ENCODE peak calls at places on chromosomes 3 and 15, in eight cellular contexts. W is dorsolateral prefrontal cortex, E is cardiac muscle cell, I is left lung, T is thoracic aorta, X is choroid plexus epithelial cell, R is psoas muscle, V is lung. S is an unnamed sample.

GRCh38 chr15:61151791-61152190 is 77.3 kb downstream of the RORA start:
- DNase-seq in W (peak), E (no peak), I (no peak), T (no peak), X (no peak), R (no peak), V (no peak), S (no peak)

GRCh38 chr3:10511809-10512494 is 6.6 kb upstream of the ATP2B2 start:
- DNase-seq in W (no peak), E (peak), I (no peak), T (no peak), X (peak), R (no peak), V (no peak), S (no peak)

GRCh38 chr3:197792019-197792647 is 1.1 kb downstream of the LRCH3 start:
- DNase-seq in W (no peak), E (no peak), I (no peak), T (no peak), X (peak), R (no peak), V (no peak), S (no peak)

GRCh38 chr3:171028025-171028778 is 1.7 kb upstream of the SLC2A2 start:
- DNase-seq in W (no peak), E (peak), I (peak), T (no peak), X (peak), R (peak), V (peak), S (peak)

GRCh38 chr15:88688394-88688933 is 49.6 kb downstream of the ISG20 start:
- DNase-seq in W (no peak), E (no peak), I (no peak), T (no peak), X (no peak), R (no peak), V (no peak), S (no peak)

GRCh38 chr3:184620101-184620798 is 58.7 kb downstream of the EPHB3 start:
- DNase-seq in W (no peak), E (peak), I (no peak), T (no peak), X (peak), R (no peak), V (no peak), S (no peak)

GRCh38 chr3:61530355-61530754 is 31.0 kb upstream of the PTPRG start:
- DNase-seq in W (no peak), E (peak), I (no peak), T (no peak), X (peak), R (no peak), V (no peak), S (no peak)

GRCh38 chr3:141065841-141066592 is 14.9 kb downstream of the SPSB4 start:
- DNase-seq in W (no peak), E (no peak), I (no peak), T (no peak), X (no peak), R (no peak), V (no peak), S (no peak)

GRCh38 chr3:195100903-195101591 is 169.9 kb downstream of the XXYLT1 start:
- DNase-seq in W (no peak), E (peak), I (peak), T (no peak), X (no peak), R (no peak), V (peak), S (no peak)

GRCh38 chr15:64905119-64905831 is 6.4 kb upstream of the ANKDD1A start:
- DNase-seq in W (peak), E (peak), I (peak), T (no peak), X (peak), R (peak), V (peak), S (peak)

GRCh38 chr3:150495149-150495548 is 51.1 kb downstream of the SERP1 start:
- DNase-seq in W (no peak), E (no peak), I (no peak), T (no peak), X (peak), R (no peak), V (no peak), S (no peak)

GRCh38 chr15:70569718-70570231 is 193.6 kb downstream of the UACA start:
- DNase-seq in W (no peak), E (peak), I (no peak), T (no peak), X (peak), R (no peak), V (no peak), S (no peak)

GRCh38 chr3:9204253-9205005 is 45.0 kb downstream of the SRGAP3 start:
- DNase-seq in W (peak), E (no peak), I (no peak), T (no peak), X (no peak), R (no peak), V (no peak), S (no peak)

GRCh38 chr3:100226712-100227429 is 33.9 kb upstream of the TBC1D23 start:
- DNase-seq in W (no peak), E (peak), I (no peak), T (no peak), X (peak), R (no peak), V (no peak), S (no peak)

GRCh38 chr3:37145607-37146006 is 28.8 kb downstream of the LRRFIP2 start:
- DNase-seq in W (no peak), E (peak), I (no peak), T (no peak), X (peak), R (no peak), V (no peak), S (no peak)

GRCh38 chr3:127675651-127676391 is 3.1 kb downstream of the ABTB1 start:
- DNase-seq in W (peak), E (no peak), I (peak), T (no peak), X (no peak), R (no peak), V (no peak), S (no peak)

GRCh38 chr3:132256984-132257383 is 60.2 kb upstream of the ACP3 start:
- DNase-seq in W (no peak), E (peak), I (no peak), T (no peak), X (peak), R (no peak), V (no peak), S (peak)

GRCh38 chr3:17021614-17022013 is 136.9 kb downstream of the PLCL2 start:
- DNase-seq in W (no peak), E (no peak), I (no peak), T (no peak), X (peak), R (no peak), V (no peak), S (no peak)

GRCh38 chr3:126570103-126570541 is 11.4 kb upstream of the C3orf22 start:
- DNase-seq in W (no peak), E (no peak), I (no peak), T (no peak), X (no peak), R (no peak), V (peak), S (no peak)

GRCh38 chr15:76335129-76335850 is 1.3 kb upstream of the ISL2 start:
- DNase-seq in W (no peak), E (no peak), I (no peak), T (no peak), X (no peak), R (no peak), V (no peak), S (no peak)

GRCh38 chr15:29770796-29771195 is 51.5 kb downstream of the TJP1 start:
- DNase-seq in W (no peak), E (no peak), I (no peak), T (no peak), X (peak), R (no peak), V (no peak), S (no peak)

GRCh38 chr3:136266468-136266867 is 16.3 kb downstream of the PCCB start:
- DNase-seq in W (no peak), E (no peak), I (no peak), T (no peak), X (peak), R (no peak), V (no peak), S (no peak)

GRCh38 chr15:23069496-23070166 is 30.3 kb upstream of the TUBGCP5 start:
- DNase-seq in W (no peak), E (no peak), I (no peak), T (no peak), X (no peak), R (no peak), V (no peak), S (no peak)

GRCh38 chr3:55897573-55898224 is 410.6 kb upstream of the WNT5A start:
- DNase-seq in W (no peak), E (no peak), I (no peak), T (no peak), X (peak), R (no peak), V (no peak), S (peak)

GRCh38 chr3:27357665-27358258 is 11.4 kb downstream of the NEK10 start:
- DNase-seq in W (no peak), E (peak), I (peak), T (no peak), X (peak), R (no peak), V (peak), S (peak)

GRCh38 chr3:186362988-186363387 is 954 bp upstream of the DGKG start:
- DNase-seq in W (no peak), E (no peak), I (no peak), T (no peak), X (no peak), R (no peak), V (no peak), S (no peak)

DNA sequence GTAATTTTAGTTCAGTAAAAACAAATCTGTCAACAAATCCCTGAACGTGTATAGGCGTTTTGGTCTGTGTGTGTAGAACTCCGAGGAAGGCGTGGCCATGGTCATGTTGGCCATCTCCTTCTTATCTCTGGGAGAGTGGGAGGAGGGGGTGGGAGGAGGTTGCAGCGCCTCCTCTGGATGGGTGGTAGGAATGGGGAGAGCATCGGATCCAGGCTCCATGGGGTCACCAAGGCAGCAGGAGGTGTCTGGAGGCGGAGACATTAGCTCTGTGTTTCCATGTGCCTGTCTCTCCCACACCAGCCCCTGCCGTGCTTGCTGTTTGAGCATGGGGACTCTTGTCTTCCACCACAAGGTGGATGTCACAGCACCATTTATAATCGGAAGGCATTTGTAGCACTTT is 34.5 kb upstream of the TRPM1 start:
- DNase-seq in W (no peak), E (no peak), I (no peak), T (no peak), X (no peak), R (no peak), V (no peak), S (no peak)
- TF ChIP-seq CTCF in W (no peak), E (no peak), I (no peak), T (no peak), X (peak), R (no peak), V (no peak), S (no peak)

GRCh38 chr3:33717866-33718594 is at the start of gene CLASP2:
- DNase-seq in W (peak), E (peak), I (peak), T (peak), X (peak), R (peak), V (peak), S (peak)
- TF ChIP-seq CTCF in W (no peak), E (no peak), I (no peak), T (no peak), X (no peak), R (peak), V (no peak), S (no peak)

DNA sequence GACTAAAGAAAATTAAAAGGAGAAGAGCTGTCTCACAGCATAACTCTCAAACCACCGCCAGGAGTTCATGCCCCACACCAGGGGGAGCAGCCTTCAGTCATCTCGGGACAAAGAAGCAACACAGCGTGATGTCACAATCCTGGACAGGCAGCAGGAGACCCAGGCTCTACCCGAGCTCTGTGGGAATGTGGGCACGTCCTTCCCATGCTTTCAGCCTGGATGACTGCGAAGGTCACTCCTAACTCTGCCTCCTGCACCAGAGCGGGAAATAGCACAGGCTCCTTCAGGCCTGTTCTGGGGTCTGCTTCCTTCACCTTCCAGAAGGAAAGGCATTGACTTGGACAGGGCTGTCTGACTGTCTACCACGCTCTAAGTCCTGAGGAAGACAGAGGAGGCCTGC is 31.3 kb downstream of the NOX5 start:
- DNase-seq in W (no peak), E (peak), I (no peak), T (no peak), X (peak), R (no peak), V (no peak), S (no peak)
- TF ChIP-seq CTCF in W (no peak), E (peak), I (no peak), T (no peak), X (peak), R (no peak), V (no peak), S (no peak)

DNA sequence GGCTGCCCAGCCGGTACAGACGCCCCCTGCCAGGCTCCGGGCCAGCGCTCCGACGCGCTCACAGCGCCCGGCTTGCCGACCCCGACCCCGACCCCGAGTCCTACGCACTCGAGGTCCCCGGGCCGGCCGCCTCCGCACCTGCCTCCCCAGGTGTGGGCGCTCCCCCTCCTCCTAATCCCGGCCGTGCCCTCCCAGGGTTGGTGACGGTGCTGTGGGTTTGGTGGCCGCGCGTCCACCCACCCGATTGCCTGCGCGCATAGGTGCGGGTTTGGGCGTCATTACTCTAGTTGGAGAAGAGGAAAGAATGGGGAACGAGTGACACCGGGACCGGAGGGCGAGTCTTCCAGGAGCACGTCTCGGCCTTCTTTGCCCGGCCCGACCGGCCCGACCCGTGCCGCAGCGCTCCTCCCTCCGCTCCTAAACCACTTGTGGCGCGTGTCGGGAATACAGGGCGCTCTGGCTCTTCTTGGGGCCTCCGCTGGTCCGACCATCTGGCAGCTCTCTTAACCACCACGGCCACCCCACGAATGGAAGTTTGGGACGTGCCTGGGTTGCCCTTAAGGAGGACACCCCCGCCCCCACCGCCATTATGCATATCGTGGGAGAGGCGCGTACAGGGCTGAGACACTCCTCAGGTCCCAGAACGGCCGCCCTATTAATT is 814 bp upstream of the THRB start:
- DNase-seq in W (no peak), E (peak), I (peak), T (no peak), X (no peak), R (peak), V (peak), S (peak)
- TF ChIP-seq CTCF in W (no peak), E (no peak), I (no peak), T (no peak), X (no peak), R (peak), V (no peak), S (no peak)

GRCh38 chr15:67836955-67837354 is 2.9 kb downstream of the RNU6-1 start:
- DNase-seq in W (no peak), E (no peak), I (no peak), T (no peak), X (no peak), R (no peak), V (no peak), S (no peak)

GRCh38 chr15:67836134-67836455 is 3.8 kb downstream of the RNU6-1 start:
- DNase-seq in W (no peak), E (no peak), I (no peak), T (no peak), X (no peak), R (no peak), V (no peak), S (no peak)

GRCh38 chr15:67834593-67835348 is 5.1 kb downstream of the RNU6-1 start:
- DNase-seq in W (no peak), E (no peak), I (no peak), T (no peak), X (no peak), R (no peak), V (no peak), S (no peak)

GRCh38 chr15:67835349-67836133 is 4.3 kb downstream of the RNU6-1 start:
- DNase-seq in W (no peak), E (no peak), I (no peak), T (no peak), X (no peak), R (no peak), V (no peak), S (no peak)

GRCh38 chr15:67836477-67836876 is 3.4 kb downstream of the RNU6-1 start:
- DNase-seq in W (peak), E (peak), I (no peak), T (no peak), X (peak), R (peak), V (no peak), S (no peak)
- TF ChIP-seq CTCF in W (peak), E (peak), I (peak), T (peak), X (peak), R (peak), V (peak), S (peak)

DNA sequence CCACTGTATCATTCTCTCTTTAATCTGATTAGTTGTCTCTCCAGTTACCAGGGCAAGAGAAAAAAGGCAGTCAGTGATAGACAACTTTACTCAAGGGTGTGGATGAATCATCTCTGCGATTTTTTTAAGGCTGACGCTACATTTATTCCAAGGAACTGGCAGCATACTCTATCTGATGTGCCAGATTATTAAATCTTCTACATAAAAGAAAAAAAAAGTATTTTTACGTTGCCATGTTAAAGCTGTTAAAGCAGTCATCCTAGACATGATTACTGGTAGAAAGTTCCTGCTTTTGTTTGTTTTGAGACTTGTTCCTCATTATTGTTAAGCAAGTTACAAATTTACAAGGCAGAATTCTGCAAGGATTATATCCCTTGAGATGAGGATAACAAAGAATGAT is 121.8 kb downstream of the CBLB start:
- DNase-seq in W (no peak), E (peak), I (no peak), T (no peak), X (peak), R (no peak), V (no peak), S (no peak)
- TF ChIP-seq CTCF in W (no peak), E (no peak), I (no peak), T (no peak), X (no peak), R (no peak), V (no peak), S (no peak)

GRCh38 chr3:134768845-134769244 is 26.2 kb upstream of the EPHB1 start:
- DNase-seq in W (no peak), E (no peak), I (no peak), T (no peak), X (no peak), R (no peak), V (peak), S (no peak)
- TF ChIP-seq CTCF in W (no peak), E (no peak), I (no peak), T (no peak), X (no peak), R (no peak), V (no peak), S (no peak)

DNA sequence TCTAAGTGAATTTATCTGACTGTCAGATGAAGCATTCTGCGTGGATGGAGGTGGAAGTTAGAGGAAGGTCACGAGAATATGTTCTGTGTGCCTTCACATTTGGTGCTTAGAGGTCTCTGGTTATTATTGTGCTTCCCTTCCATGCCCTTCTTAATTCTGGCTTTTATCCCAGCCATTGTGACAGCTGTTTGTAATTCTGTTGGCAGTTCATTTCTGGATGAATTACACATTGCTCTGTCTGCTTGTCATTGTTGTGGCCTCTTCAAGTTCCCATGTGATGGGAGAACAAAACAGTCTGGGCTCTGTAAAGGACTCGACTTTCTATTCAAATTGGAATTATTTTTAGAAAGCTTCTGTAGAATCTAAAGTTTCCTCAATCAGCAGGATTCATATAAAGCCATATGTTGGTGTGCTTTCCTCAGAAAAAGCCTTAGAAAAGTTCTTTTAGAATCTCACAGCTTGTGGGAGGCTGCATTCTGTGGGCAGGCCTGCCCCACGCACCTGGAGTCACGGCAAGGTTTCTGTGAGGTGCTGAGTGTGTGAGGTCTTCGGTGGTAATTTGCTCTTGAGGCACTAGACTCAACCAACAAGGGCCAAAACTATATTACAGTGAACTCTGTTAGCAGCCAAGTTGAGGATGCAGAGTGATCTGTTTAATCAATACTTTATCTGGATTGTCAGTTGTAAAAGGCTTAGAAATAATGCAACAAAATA is 397.4 kb upstream of the AZI2 start:
- DNase-seq in W (no peak), E (peak), I (no peak), T (no peak), X (no peak), R (no peak), V (no peak), S (no peak)
- TF ChIP-seq CTCF in W (no peak), E (no peak), I (no peak), T (no peak), X (no peak), R (no peak), V (no peak), S (no peak)

S was measured in Calu3.